ENCODE peak calls at places on chromosomes 6 and 20, in eight cellular contexts. Z is heart left ventricle, E is GM23338, U is stomach, V is mammary epithelial cell, K is hepatocyte, F is cardiac muscle cell, H is dorsolateral prefrontal cortex. G is an unnamed sample.

GRCh38 chr20:56440346-56441007 is 27.9 kb upstream of the RTF2 start:
- DNase-seq in Z (no peak), E (no peak), U (no peak), V (no peak), K (no peak), F (no peak), H (no peak), G (no peak)

GRCh38 chr6:39207421-39208232 is 21.6 kb downstream of the KCNK5 start:
- DNase-seq in Z (no peak), E (no peak), U (no peak), V (no peak), K (peak; percentile 67), F (no peak), H (no peak), G (no peak)

GRCh38 chr6:125439512-125439911 is 137.7 kb upstream of the HDDC2 start:
- DNase-seq in Z (no peak), E (no peak), U (no peak), V (no peak), K (no peak), F (no peak), H (no peak), G (no peak)

GRCh38 chr20:63577317-63577894 is 3.4 kb upstream of the HELZ2 start:
- DNase-seq in Z (peak; percentile 88), E (no peak), U (peak; percentile 89), V (no peak), K (no peak), F (no peak), H (no peak), G (no peak)

GRCh38 chr6:43575105-43575771 is 600 bp downstream of the XPO5 start:
- DNase-seq in Z (no peak), E (peak; percentile 73), U (peak; percentile 36), V (no peak), K (peak; percentile 55), F (peak; percentile 74), H (peak; percentile 8), G (no peak)

GRCh38 chr6:16634855-16635254 is 126.4 kb downstream of the ATXN1 start:
- DNase-seq in Z (no peak), E (no peak), U (no peak), V (no peak), K (no peak), F (no peak), H (no peak), G (no peak)

GRCh38 chr20:49276201-49276894 is 1.5 kb downstream of the ZNFX1 start:
- DNase-seq in Z (peak; percentile 50), E (no peak), U (no peak), V (peak; percentile 73), K (peak; percentile 25), F (no peak), H (peak; percentile 25), G (no peak)

GRCh38 chr20:32358883-32359632 is 927 bp downstream of the ASXL1 start:
- DNase-seq in Z (peak; percentile 84), E (peak; percentile 99), U (peak; percentile 77), V (peak; percentile 44), K (peak; percentile 94), F (peak; percentile 85), H (peak; percentile 70), G (peak; percentile 81)

GRCh38 chr20:62123450-62124118 is 1.3 kb downstream of the LSM14B start:
- DNase-seq in Z (no peak), E (peak; percentile 41), U (no peak), V (peak; percentile 22), K (peak; percentile 42), F (no peak), H (no peak), G (no peak)

GRCh38 chr20:37552415-37552814 is 24.7 kb upstream of the BLCAP start:
- DNase-seq in Z (no peak), E (no peak), U (no peak), V (peak; percentile 54), K (no peak), F (no peak), H (no peak), G (no peak)

GRCh38 chr6:154613137-154613676 is 102.7 kb upstream of the CNKSR3 start:
- DNase-seq in Z (no peak), E (no peak), U (no peak), V (peak; percentile 92), K (peak; percentile 75), F (no peak), H (no peak), G (no peak)

DNA sequence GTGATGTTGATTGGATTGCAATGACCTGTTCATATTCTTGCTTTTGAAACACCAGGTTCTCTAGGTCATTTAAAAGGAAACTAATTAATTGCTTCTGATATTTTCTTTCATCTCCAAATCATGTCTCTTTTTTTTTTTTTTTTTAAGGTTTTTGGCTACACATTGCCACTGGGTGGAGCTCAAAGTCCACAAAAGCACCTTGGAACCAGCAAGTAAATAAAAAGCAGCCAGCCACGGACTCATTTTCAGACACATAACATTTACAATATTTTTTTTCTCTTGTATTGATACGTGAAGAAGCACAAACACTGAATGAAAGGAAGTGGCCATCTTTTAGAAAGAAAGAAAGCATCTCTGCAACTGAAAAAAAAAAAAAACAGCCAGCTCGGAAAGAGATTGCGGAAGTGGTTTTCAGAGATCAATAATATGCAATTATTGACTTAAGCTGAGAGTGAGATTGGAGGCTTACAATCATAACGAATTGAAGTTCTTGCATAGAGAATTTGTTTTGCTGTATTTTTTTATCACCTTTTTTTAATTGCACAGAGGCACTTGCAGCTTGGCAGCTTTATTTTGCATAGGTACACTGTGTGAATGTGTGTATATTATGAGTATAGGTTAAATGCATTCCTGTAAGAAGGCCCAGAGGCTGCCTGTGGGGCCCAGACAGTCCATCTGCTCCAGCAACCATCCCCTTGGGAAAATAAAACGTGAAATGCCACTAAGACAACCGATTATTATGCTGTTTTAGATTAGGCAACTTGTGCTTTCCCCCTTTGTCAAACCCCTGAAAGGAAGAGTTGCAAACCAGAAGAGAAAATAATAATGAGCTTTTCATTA is 28.2 kb downstream of the CGA start:
- DNase-seq in Z (peak; percentile 34), E (peak; percentile 66), U (peak; percentile 31), V (peak; percentile 39), K (peak; percentile 68), F (peak; percentile 67), H (peak; percentile 22), G (no peak)
- H3K4me3 ChIP-seq in Z (no peak overlapping the region), E (no peak overlapping the region), U (peak overlapping the region; percentile 27), V (peak overlapping the region; percentile 25), K (no peak overlapping the region), F (no peak overlapping the region), H (peak overlapping the region; percentile 47), G (no peak overlapping the region)

GRCh38 chr20:1338096-1338495 is 9.2 kb upstream of the SDCBP2 start:
- DNase-seq in Z (no peak), E (no peak), U (no peak), V (no peak), K (no peak), F (no peak), H (no peak), G (no peak)

GRCh38 chr20:1336699-1337387 is 7.9 kb upstream of the SDCBP2 start:
- DNase-seq in Z (peak; percentile 89), E (peak; percentile 43), U (peak; percentile 82), V (no peak), K (no peak), F (no peak), H (no peak), G (no peak)

GRCh38 chr20:1338801-1339200 is 9.9 kb upstream of the SDCBP2 start:
- DNase-seq in Z (no peak), E (no peak), U (no peak), V (no peak), K (no peak), F (no peak), H (no peak), G (no peak)

GRCh38 chr20:1335961-1336698 is 7.2 kb upstream of the SDCBP2 start:
- DNase-seq in Z (no peak), E (no peak), U (no peak), V (no peak), K (no peak), F (no peak), H (no peak), G (no peak)

DNA sequence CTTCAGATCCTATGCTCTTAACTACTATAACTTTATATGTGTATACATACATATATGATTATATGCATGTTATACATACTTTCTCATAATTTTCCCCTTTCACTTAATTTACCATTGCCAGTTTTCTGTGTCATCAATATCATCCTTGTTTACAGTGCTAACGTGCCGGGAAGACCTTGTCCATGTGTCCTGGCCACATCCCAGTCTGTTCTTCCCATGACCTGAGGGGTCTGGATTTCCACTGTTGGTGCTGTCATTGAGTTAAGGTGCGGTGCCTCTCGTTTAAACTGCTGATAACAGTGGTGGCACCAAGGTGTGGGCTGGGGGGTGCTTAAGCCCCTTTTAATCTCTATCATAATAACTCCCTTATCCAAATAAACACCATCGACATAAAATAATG is 8.5 kb upstream of the SDCBP2 start:
- DNase-seq in Z (no peak), E (no peak), U (no peak), V (no peak), K (no peak), F (no peak), H (no peak), G (no peak)
- H3K27ac ChIP-seq in Z (peak overlapping the region; percentile 65), E (no peak overlapping the region), U (no peak overlapping the region), V (no peak overlapping the region), K (no peak overlapping the region), F (no peak overlapping the region), H (no peak overlapping the region), G (no peak overlapping the region)

DNA sequence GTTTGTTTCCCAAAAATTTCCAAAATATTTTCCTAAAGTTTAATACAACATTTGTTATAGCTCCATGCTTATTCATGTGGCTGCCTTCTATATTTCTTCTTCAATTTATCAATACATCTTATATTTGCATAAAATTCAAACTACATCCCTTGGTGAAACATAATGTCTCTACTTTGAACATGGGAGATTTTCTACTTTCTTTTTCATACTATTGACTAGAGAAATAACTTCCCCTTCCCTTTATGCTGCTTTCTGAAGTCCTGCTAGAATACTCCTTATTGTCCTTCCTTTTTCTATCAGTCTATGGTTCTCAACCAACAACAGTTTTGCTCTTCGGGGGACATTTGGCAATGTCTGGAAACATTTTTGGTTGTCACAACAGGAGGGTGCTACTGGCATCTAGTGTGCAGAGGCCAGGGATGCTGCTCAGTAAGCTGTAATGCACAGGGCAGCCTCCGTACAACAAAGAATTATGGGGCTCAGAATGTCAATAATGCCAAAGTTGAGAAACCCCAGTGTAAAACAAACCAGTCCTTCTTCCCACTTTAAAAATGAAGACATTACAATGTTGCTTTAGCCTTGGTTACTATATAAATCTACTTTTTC is 29.9 kb downstream of the MKKS start:
- DNase-seq in Z (no peak), E (no peak), U (no peak), V (no peak), K (no peak), F (no peak), H (no peak), G (no peak)
- TF ChIP-seq CTCF in Z (no peak), E (no peak), U (no peak), V (no peak), K (no peak), F (no peak), H (no peak), G (no peak)

GRCh38 chr6:75936682-75937081 is 135.8 kb downstream of the IMPG1 start:
- DNase-seq in Z (no peak), E (no peak), U (no peak), V (no peak), K (no peak), F (no peak), H (no peak), G (no peak)

GRCh38 chr6:75934643-75935472 is 137.6 kb downstream of the IMPG1 start:
- DNase-seq in Z (peak; percentile 28), E (peak; percentile 94), U (no peak), V (peak; percentile 57), K (peak; percentile 84), F (peak; percentile 87), H (peak; percentile 20), G (no peak)

GRCh38 chr6:75932067-75932466 is 140.4 kb downstream of the IMPG1 start:
- DNase-seq in Z (peak; percentile 50), E (peak; percentile 86), U (peak; percentile 47), V (no peak), K (peak; percentile 69), F (peak; percentile 80), H (peak; percentile 20), G (no peak)

GRCh38 chr6:75933387-75933975 is 139.0 kb downstream of the IMPG1 start:
- DNase-seq in Z (no peak), E (no peak), U (no peak), V (no peak), K (no peak), F (peak; percentile 34), H (no peak), G (no peak)

GRCh38 chr6:75935473-75935793 is 137.0 kb downstream of the IMPG1 start:
- DNase-seq in Z (no peak), E (peak; percentile 50), U (no peak), V (no peak), K (no peak), F (no peak), H (no peak), G (no peak)
- H3K4me3 ChIP-seq in Z (peak overlapping the region; percentile 26), E (peak overlapping the region; percentile 54), U (peak overlapping the region; percentile 44), V (peak overlapping the region; percentile 25), K (peak overlapping the region; percentile 25), F (peak overlapping the region; percentile 4), H (peak overlapping the region; percentile 49), G (peak overlapping the region; percentile 60)